ENCODE peak calls at places on chromosomes 13 and 19, in seven cellular contexts. Y is psoas muscle; W is tibial nerve; V is fibroblast of lung; K is left lung; J is ovary; M is effector memory CD4-positive, alpha-beta T cell. Q is an unnamed sample.

GRCh38 chr19:47210689-47211316 is 20.2 kb downstream of the BBC3 start:
- DNase-seq in M (peak; percentile 52), V (peak; percentile 64), J (peak; percentile 73), Y (peak; percentile 71), K (no peak), W (peak; percentile 85), Q (peak; percentile 57)

GRCh38 chr19:17948967-17949930 is 16.4 kb downstream of the CCDC124 start:
- DNase-seq in V (no peak), Y (no peak), J (peak; percentile 60), M (no peak), W (no peak), K (no peak), Q (no peak)

GRCh38 chr19:39409886-39410619 is 2.4 kb upstream of the PLEKHG2 start:
- DNase-seq in K (peak; percentile 93), M (peak; percentile 77), W (peak; percentile 75), Y (peak; percentile 87), V (peak; percentile 73), J (peak; percentile 93), Q (peak; percentile 67)

GRCh38 chr13:106295971-106296370 is 239.5 kb downstream of the EFNB2 start:
- DNase-seq in W (no peak), V (no peak), Y (no peak), M (no peak), K (no peak), J (no peak), Q (no peak)

GRCh38 chr19:51107406-51108065 is 673 bp downstream of the CTU1 start:
- DNase-seq in Y (peak; percentile 32), W (no peak), M (no peak), V (peak; percentile 43), K (no peak), J (no peak), Q (no peak)

GRCh38 chr13:83796364-83796763 is 85.9 kb downstream of the SLITRK1 start:
- DNase-seq in M (no peak), Y (no peak), V (no peak), K (no peak), J (no peak), W (no peak), Q (no peak)

GRCh38 chr19:5480427-5480836 is 25.2 kb downstream of the ZNRF4 start:
- DNase-seq in V (no peak), J (no peak), K (no peak), M (no peak), W (no peak), Y (peak; percentile 22), Q (no peak)

GRCh38 chr13:27053902-27054595 is 117.6 kb downstream of the USP12 start:
- DNase-seq in V (peak; percentile 90), Y (no peak), W (no peak), K (no peak), J (no peak), M (no peak), Q (no peak)

GRCh38 chr19:18225702-18226468 is at the start of gene PDE4C:
- DNase-seq in W (no peak), Y (peak; percentile 26), J (peak; percentile 54), K (peak; percentile 79), V (no peak), M (no peak), Q (no peak)

GRCh38 chr13:104809483-104809882 is 1726.0 kb downstream of the EFNB2 start:
- DNase-seq in K (no peak), V (peak; percentile 45), M (no peak), J (no peak), W (no peak), Y (no peak), Q (no peak)

GRCh38 chr13:102586615-102587014 is 10.2 kb upstream of the TPP2 start:
- DNase-seq in K (no peak), J (no peak), M (no peak), W (no peak), Y (no peak), V (no peak), Q (no peak)

GRCh38 chr19:10805758-10806247 is 30.2 kb downstream of the TMED1 start:
- DNase-seq in J (no peak), K (no peak), Y (no peak), M (no peak), V (no peak), W (no peak), Q (no peak)

GRCh38 chr13:43669101-43669500 is 117.7 kb downstream of the ENOX1 start:
- DNase-seq in K (no peak), J (no peak), W (no peak), M (no peak), Y (no peak), V (no peak), Q (no peak)

GRCh38 chr13:101556676-101557121 is 104.2 kb downstream of the ITGBL1 start:
- DNase-seq in K (no peak), M (no peak), V (no peak), J (no peak), Y (peak; percentile 23), W (no peak), Q (no peak)

GRCh38 chr19:3146677-3147100 is 10.9 kb downstream of the GNA15 start:
- DNase-seq in K (peak; percentile 92), J (no peak), M (peak; percentile 52), W (no peak), V (no peak), Y (no peak), Q (peak; percentile 72)

GRCh38 chr19:2058570-2059421 is 7.8 kb upstream of the MKNK2 start:
- DNase-seq in W (no peak), Y (no peak), J (no peak), V (no peak), M (no peak), K (no peak), Q (no peak)

GRCh38 chr19:2055871-2056809 is 5.1 kb upstream of the MKNK2 start:
- DNase-seq in V (peak; percentile 74), M (no peak), J (peak; percentile 80), Y (peak; percentile 64), K (peak; percentile 77), W (no peak), Q (no peak)

GRCh38 chr19:2059422-2060201 is 8.6 kb upstream of the MKNK2 start:
- DNase-seq in J (no peak), M (no peak), V (peak; percentile 73), K (peak; percentile 95), Y (peak; percentile 85), W (peak; percentile 60), Q (no peak)

GRCh38 chr19:2056810-2057192 is 5.8 kb upstream of the MKNK2 start:
- DNase-seq in M (no peak), W (no peak), J (peak; percentile 69), Y (no peak), V (no peak), K (no peak), Q (no peak)

DNA sequence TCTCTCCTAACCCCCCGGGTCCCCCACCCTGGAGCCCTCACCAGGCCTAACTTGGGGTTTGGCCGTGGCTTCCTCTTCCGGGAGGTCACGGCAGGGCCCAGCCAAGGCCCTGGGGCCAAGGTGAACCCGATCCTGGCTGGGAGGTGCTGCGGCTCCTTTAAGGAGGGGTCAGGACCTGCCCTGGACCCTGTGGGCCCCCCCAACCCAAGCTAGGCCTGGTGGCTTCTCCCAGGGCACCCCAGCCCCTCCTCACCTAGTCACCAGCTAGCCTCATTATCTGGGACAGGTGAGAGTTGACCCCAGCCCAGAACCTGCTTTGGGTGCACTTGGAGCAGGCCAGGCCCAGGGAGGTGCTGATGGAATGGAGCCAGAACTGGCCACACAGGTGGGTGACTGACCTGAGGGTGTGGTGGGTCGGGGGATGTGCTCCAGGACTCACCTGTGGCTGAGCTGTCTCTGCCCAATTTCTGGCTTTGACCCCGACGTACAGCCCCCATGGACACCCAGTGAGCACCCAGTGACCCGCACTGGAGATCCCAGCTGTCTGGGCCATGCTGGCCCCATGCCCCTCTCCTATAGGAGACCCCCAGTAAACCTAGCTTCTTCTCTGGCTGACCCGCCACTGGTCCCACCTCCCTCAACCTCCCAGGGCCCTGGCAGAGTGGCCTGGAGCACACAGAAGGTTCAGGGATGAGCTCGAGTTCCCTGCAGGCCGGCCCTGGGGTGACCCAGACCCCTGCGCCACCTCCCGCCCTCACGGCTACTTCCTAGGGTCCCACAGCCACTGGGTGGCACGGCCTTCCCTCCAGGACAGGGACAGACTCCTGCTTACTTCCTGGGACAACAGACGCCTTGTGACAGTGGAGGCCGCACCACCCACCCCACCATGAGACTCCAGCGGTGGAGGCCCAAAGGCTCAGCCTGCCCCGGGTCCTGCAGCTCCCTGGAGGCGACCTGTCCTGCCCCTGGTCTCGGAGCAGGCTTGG is 6.7 kb upstream of the MKNK2 start:
- DNase-seq in M (no peak), K (no peak), W (no peak), J (no peak), V (no peak), Y (no peak), Q (no peak)
- H3K9me3 ChIP-seq in M (no peaks in the 10 kb centered on the region), K (no peaks in the 10 kb centered on the region), W (no peaks in the 10 kb centered on the region), J (no peaks in the 10 kb centered on the region), V (no peaks in the 10 kb centered on the region), Y (no peaks in the 10 kb centered on the region), Q (no peaks in the 10 kb centered on the region)

GRCh38 chr19:58212336-58213074 is 16.2 kb upstream of the ZNF544 start:
- DNase-seq in M (no peak), W (no peak), Y (no peak), K (no peak), V (no peak), J (no peak), Q (no peak)
- H3K9me3 ChIP-seq in M (peaks cover 89% of the 10 kb centered on the region), W (peaks cover 100% of the 10 kb centered on the region), Y (peaks cover 100% of the 10 kb centered on the region), K (peaks cover 13% of the 10 kb centered on the region), V (peaks cover 2% of the 10 kb centered on the region), J (peaks cover 85% of the 10 kb centered on the region), Q (peaks cover 47% of the 10 kb centered on the region)

GRCh38 chr13:67278230-67278629 is 48.1 kb upstream of the PCDH9 start:
- DNase-seq in J (no peak), V (peak; percentile 98), M (no peak), W (no peak), Y (no peak), K (no peak), Q (no peak)
- H3K9me3 ChIP-seq in J (no peaks in the 10 kb centered on the region), V (no peaks in the 10 kb centered on the region), M (no peaks in the 10 kb centered on the region), W (no peaks in the 10 kb centered on the region), Y (no peaks in the 10 kb centered on the region), K (no peaks in the 10 kb centered on the region), Q (no peaks in the 10 kb centered on the region)

GRCh38 chr19:56633021-56633420 is 9.9 kb upstream of the SMIM17 start:
- DNase-seq in J (no peak), K (no peak), V (no peak), M (no peak), Y (no peak), W (no peak), Q (no peak)

GRCh38 chr19:56643460-56643763 is 453 bp downstream of the SMIM17 start:
- DNase-seq in V (no peak), Y (no peak), J (no peak), W (no peak), K (no peak), M (no peak), Q (no peak)

GRCh38 chr19:56642711-56643459 is at the start of gene SMIM17:
- DNase-seq in V (no peak), J (no peak), K (no peak), Y (no peak), M (no peak), W (no peak), Q (no peak)

GRCh38 chr19:56639217-56639616 is 3.7 kb upstream of the SMIM17 start:
- DNase-seq in W (no peak), J (no peak), Y (no peak), V (peak; percentile 10), M (no peak), K (no peak), Q (no peak)

DNA sequence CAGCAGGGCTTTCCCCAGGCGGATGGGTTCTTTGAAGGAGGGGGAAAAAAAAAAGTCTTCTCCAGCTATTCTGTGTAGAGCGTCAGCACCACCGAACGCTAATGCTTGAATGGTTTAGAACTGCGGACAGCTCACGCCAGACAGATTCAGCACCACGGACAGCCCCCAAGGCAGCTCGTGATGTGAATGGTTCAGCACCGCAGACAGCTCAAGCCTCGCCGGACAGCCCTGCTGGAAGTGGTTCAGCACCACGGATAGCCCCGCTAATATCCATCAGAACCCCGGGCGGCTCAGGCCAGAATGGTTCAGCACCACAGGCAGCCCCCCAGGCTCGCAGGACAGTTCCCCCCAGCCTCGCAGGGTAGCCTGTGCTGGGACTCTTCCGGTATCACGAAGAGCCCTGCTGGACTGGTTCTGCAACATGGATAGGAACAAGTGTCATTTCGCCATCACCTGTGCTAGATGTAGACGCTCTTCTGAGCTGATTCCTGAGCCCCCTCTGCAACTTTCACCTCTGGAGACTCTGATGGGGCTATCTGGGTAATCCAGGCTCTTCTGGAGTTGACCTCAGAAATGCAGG is 4.9 kb upstream of the SMIM17 start:
- DNase-seq in W (no peak), V (peak; percentile 81), J (peak; percentile 78), M (no peak), K (no peak), Y (peak; percentile 50), Q (no peak)
- H3K9me3 ChIP-seq in W (peaks cover 88% of the 10 kb centered on the region), V (no peaks in the 10 kb centered on the region), J (peaks cover 5% of the 10 kb centered on the region), M (peaks cover 29% of the 10 kb centered on the region), K (no peaks in the 10 kb centered on the region), Y (peaks cover 47% of the 10 kb centered on the region), Q (peaks cover 6% of the 10 kb centered on the region)